ENCODE peak calls at places on chromosome X, in nine cellular contexts. O, R, N, Z, D, I, M, W and K are unnamed samples.

GRCh38 chrX:3820170-3820569 is 106.7 kb upstream of the PRKX start:
- DNase-seq in O (no peak), R (no peak), N (no peak), Z (no peak), D (no peak), I (peak; percentile 61), M (no peak), W (no peak), K (no peak)

GRCh38 chrX:27350476-27350875 is 112.7 kb downstream of the PPP4R3C start:
- DNase-seq in O (no peak), R (no peak), N (no peak), Z (no peak), D (no peak), I (no peak), M (no peak), W (no peak), K (no peak)

GRCh38 chrX:103423955-103424640 is 47.8 kb downstream of the BEX3 start:
- DNase-seq in O (no peak), R (no peak), N (no peak), Z (no peak), D (no peak), I (no peak), M (no peak), W (no peak), K (no peak)

GRCh38 chrX:100410083-100410590 is at the start of gene PCDH19:
- DNase-seq in O (peak; percentile 77), R (peak; percentile 59), N (peak; percentile 3), Z (no peak), D (peak; percentile 29), I (peak; percentile 65), M (peak; percentile 77), W (peak; percentile 76), K (peak; percentile 60)

GRCh38 chrX:85203461-85203970 is 40.1 kb downstream of the SATL1 start:
- DNase-seq in O (no peak), R (no peak), N (no peak), Z (no peak), D (no peak), I (no peak), M (no peak), W (no peak), K (peak; percentile 51)

GRCh38 chrX:20228245-20228644 is 38.5 kb downstream of the RPS6KA3 start:
- DNase-seq in O (no peak), R (no peak), N (no peak), Z (no peak), D (no peak), I (no peak), M (no peak), W (no peak), K (no peak)

GRCh38 chrX:10159069-10159468 is 2.3 kb downstream of the CLCN4 start:
- DNase-seq in O (peak; percentile 26), R (no peak), N (no peak), Z (no peak), D (no peak), I (no peak), M (no peak), W (no peak), K (no peak)

GRCh38 chrX:13752646-13753045 is 18.1 kb downstream of the OFD1 start:
- DNase-seq in O (no peak), R (no peak), N (no peak), Z (peak; percentile 78), D (no peak), I (no peak), M (no peak), W (no peak), K (no peak)

GRCh38 chrX:287670-288069 is 6.5 kb downstream of the PLCXD1 start:
- DNase-seq in O (no peak), R (no peak), N (no peak), Z (no peak), D (no peak), I (no peak), M (no peak), W (no peak), K (no peak)

GRCh38 chrX:135384161-135384836 is 37.4 kb upstream of the SMIM10L2A start:
- DNase-seq in O (no peak), R (no peak), N (peak; percentile 16), Z (no peak), D (no peak), I (no peak), M (no peak), W (no peak), K (no peak)

GRCh38 chrX:70452143-70452733 is 7.6 kb downstream of the DLG3 start:
- DNase-seq in O (peak; percentile 53), R (no peak), N (peak; percentile 60), Z (peak; percentile 35), D (peak; percentile 58), I (peak; percentile 58), M (no peak), W (peak; percentile 68), K (peak; percentile 87)

GRCh38 chrX:118521435-118521834 is 25.8 kb downstream of the DOCK11 start:
- DNase-seq in O (no peak), R (no peak), N (no peak), Z (no peak), D (no peak), I (peak; percentile 63), M (no peak), W (no peak), K (no peak)

GRCh38 chrX:24498975-24499374 is 33.9 kb downstream of the PDK3 start:
- DNase-seq in O (no peak), R (no peak), N (peak; percentile 61), Z (peak; percentile 37), D (no peak), I (peak; percentile 14), M (no peak), W (no peak), K (no peak)

GRCh38 chrX:45229348-45229747 is 28.7 kb upstream of the DIPK2B start:
- DNase-seq in O (no peak), R (no peak), N (no peak), Z (no peak), D (no peak), I (no peak), M (no peak), W (no peak), K (no peak)

GRCh38 chrX:37867509-37868153 is 20.3 kb upstream of the DYNLT3 start:
- DNase-seq in O (no peak), R (no peak), N (no peak), Z (no peak), D (no peak), I (no peak), M (no peak), W (no peak), K (no peak)

GRCh38 chrX:73851014-73852009 is 288.3 kb downstream of the CHIC1 start:
- DNase-seq in O (peak; percentile 62), R (peak; percentile 94), N (no peak), Z (no peak), D (no peak), I (no peak), M (no peak), W (no peak), K (peak; percentile 92)

GRCh38 chrX:151742311-151742710 is 7.8 kb downstream of the CNGA2 start:
- DNase-seq in O (no peak), R (no peak), N (no peak), Z (no peak), D (no peak), I (no peak), M (no peak), W (no peak), K (no peak)

GRCh38 chrX:70336767-70337166 is 46.9 kb downstream of the KIF4A start:
- DNase-seq in O (no peak), R (no peak), N (no peak), Z (no peak), D (no peak), I (no peak), M (no peak), W (no peak), K (no peak)

GRCh38 chrX:52341493-52341892 is 27.3 kb upstream of the XAGE2 start:
- DNase-seq in O (no peak), R (no peak), N (no peak), Z (no peak), D (no peak), I (no peak), M (no peak), W (no peak), K (no peak)

GRCh38 chrX:71911023-71911730 is 532 bp downstream of the NHSL2 start:
- DNase-seq in O (peak; percentile 25), R (no peak), N (no peak), Z (no peak), D (peak; percentile 22), I (no peak), M (peak; percentile 38), W (no peak), K (no peak)

GRCh38 chrX:118603981-118604380 is 108.4 kb downstream of the DOCK11 start:
- DNase-seq in O (peak; percentile 43), R (no peak), N (peak; percentile 21), Z (peak; percentile 43), D (peak; percentile 18), I (peak; percentile 76), M (peak; percentile 52), W (no peak), K (no peak)

GRCh38 chrX:2220829-2221567 is 279.8 kb downstream of the DHRSX start:
- DNase-seq in O (no peak), R (no peak), N (no peak), Z (no peak), D (no peak), I (no peak), M (no peak), W (no peak), K (no peak)
- H3K9me3 ChIP-seq in O (no peaks in the 10 kb centered on the region), R (peaks cover 35% of the 10 kb centered on the region), N (peaks cover 1% of the 10 kb centered on the region), Z (peaks cover 26% of the 10 kb centered on the region), D (no peaks in the 10 kb centered on the region), I (no peaks in the 10 kb centered on the region), M (no peaks in the 10 kb centered on the region), W (peaks cover 23% of the 10 kb centered on the region), K (peaks cover 13% of the 10 kb centered on the region)

DNA sequence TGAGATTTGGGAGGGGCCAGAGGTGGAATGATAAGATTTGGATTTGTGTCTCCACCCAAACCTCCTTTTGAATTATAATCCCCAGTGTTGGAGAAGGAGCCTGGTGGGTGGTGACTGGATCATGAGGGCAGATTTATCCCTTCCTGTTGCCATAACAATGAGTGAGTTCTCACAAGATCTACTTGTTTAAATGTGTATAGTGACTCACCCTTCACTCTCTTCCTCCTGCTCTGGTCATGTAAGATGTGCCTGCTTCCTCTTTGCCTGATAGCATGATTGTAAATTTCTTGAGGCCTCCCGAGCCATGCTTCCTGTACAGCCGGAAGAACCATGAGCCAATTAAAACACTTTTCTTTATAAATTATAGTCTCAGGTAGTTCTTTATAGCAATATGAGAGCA is 348.6 kb downstream of the AR start:
- DNase-seq in O (no peak), R (no peak), N (no peak), Z (no peak), D (no peak), I (no peak), M (no peak), W (no peak), K (no peak)
- H3K9me3 ChIP-seq in O (no peaks in the 10 kb centered on the region), R (no peaks in the 10 kb centered on the region), N (no peaks in the 10 kb centered on the region), Z (no peaks in the 10 kb centered on the region), D (no peaks in the 10 kb centered on the region), I (no peaks in the 10 kb centered on the region), M (no peaks in the 10 kb centered on the region), W (no peaks in the 10 kb centered on the region), K (peaks cover 1% of the 10 kb centered on the region)

GRCh38 chrX:144275403-144275802 is 391.5 kb downstream of the UBE2NL start:
- DNase-seq in O (no peak), R (no peak), N (no peak), Z (no peak), D (no peak), I (no peak), M (no peak), W (no peak), K (no peak)
- H3K9me3 ChIP-seq in O (no peaks in the 10 kb centered on the region), R (no peaks in the 10 kb centered on the region), N (no peaks in the 10 kb centered on the region), Z (no peaks in the 10 kb centered on the region), D (no peaks in the 10 kb centered on the region), I (no peaks in the 10 kb centered on the region), M (no peaks in the 10 kb centered on the region), W (no peaks in the 10 kb centered on the region), K (no peaks in the 10 kb centered on the region)

GRCh38 chrX:30791296-30792278 is 97.5 kb downstream of the TAB3 start:
- DNase-seq in O (no peak), R (peak; percentile 35), N (no peak), Z (no peak), D (no peak), I (no peak), M (no peak), W (no peak), K (no peak)
- H3K9me3 ChIP-seq in O (no peaks in the 10 kb centered on the region), R (no peaks in the 10 kb centered on the region), N (no peaks in the 10 kb centered on the region), Z (no peaks in the 10 kb centered on the region), D (no peaks in the 10 kb centered on the region), I (no peaks in the 10 kb centered on the region), M (no peaks in the 10 kb centered on the region), W (no peaks in the 10 kb centered on the region), K (peaks cover 47% of the 10 kb centered on the region)